ENCODE peak calls at places on chromosomes 6 and 20, in four cellular contexts. L is right lobe of liver, J is fibroblast of lung, Z is HFF-Myc. V is an unnamed sample.

GRCh38 chr6:16450821-16451220 is 212.4 kb downstream of the GMPR start:
- DNase-seq in L (no peak), J (no peak), Z (no peak), V (no peak)

GRCh38 chr20:17010181-17010580 is 216.7 kb upstream of the PCSK2 start:
- DNase-seq in L (no peak), J (no peak), Z (no peak), V (no peak)

GRCh38 chr6:31079656-31080261 is 32.6 kb downstream of the C6orf15 start:
- DNase-seq in L (peak), J (peak), Z (peak), V (no peak)

GRCh38 chr6:157228421-157229218 is 94.7 kb downstream of the TMEM242 start:
- DNase-seq in L (no peak), J (no peak), Z (no peak), V (no peak)

GRCh38 chr20:10634683-10635411 is 39.0 kb downstream of the JAG1 start:
- DNase-seq in L (no peak), J (peak), Z (no peak), V (peak)

GRCh38 chr6:7673063-7673536 is 52.8 kb upstream of the BMP6 start:
- DNase-seq in L (peak), J (peak), Z (peak), V (no peak)

GRCh38 chr20:57213924-57214323 is 52.5 kb downstream of the BMP7 start:
- DNase-seq in L (no peak), J (no peak), Z (no peak), V (no peak)

GRCh38 chr6:129502261-129502660 is 207.7 kb downstream of the ARHGAP18 start:
- DNase-seq in L (no peak), J (no peak), Z (no peak), V (no peak)

GRCh38 chr6:166006593-166007301 is 160.9 kb downstream of the TBXT start:
- DNase-seq in L (no peak), J (peak), Z (no peak), V (peak)

GRCh38 chr20:32585519-32586127 is 490 bp upstream of the NOL4L start:
- DNase-seq in L (no peak), J (no peak), Z (no peak), V (no peak)

GRCh38 chr20:48026981-48027592 is 241.8 kb upstream of the SULF2 start:
- DNase-seq in L (no peak), J (no peak), Z (no peak), V (no peak)

GRCh38 chr20:32753731-32754130 is 8.5 kb upstream of the DNMT3B start:
- DNase-seq in L (no peak), J (no peak), Z (no peak), V (no peak)

GRCh38 chr6:68975064-68975463 is 340.0 kb downstream of the ADGRB3 start:
- DNase-seq in L (no peak), J (peak), Z (no peak), V (no peak)

GRCh38 chr6:109182590-109182989 is 87.3 kb downstream of the CEP57L1 start:
- DNase-seq in L (no peak), J (no peak), Z (no peak), V (no peak)

GRCh38 chr20:9458075-9458818 is 56.1 kb upstream of the LAMP5 start:
- DNase-seq in L (no peak), J (peak), Z (no peak), V (peak)

GRCh38 chr6:87588756-87589407 is 905 bp downstream of the RARS2 start:
- DNase-seq in L (no peak), J (peak), Z (no peak), V (no peak)

GRCh38 chr6:88725111-88725711 is 238.2 kb downstream of the RNGTT start:
- DNase-seq in L (peak), J (peak), Z (no peak), V (peak)

GRCh38 chr6:136549359-136550044 is 720 bp downstream of the MAP7 start:
- DNase-seq in L (peak), J (peak), Z (no peak), V (no peak)

GRCh38 chr20:21529863-21530262 is 16.0 kb upstream of the NKX2-2 start:
- DNase-seq in L (no peak), J (no peak), Z (no peak), V (no peak)
- TF ChIP-seq CTCF in L (peak), J (no peak), Z (peak), V (no peak)

GRCh38 chr6:44264154-44265002 is 973 bp downstream of the NFKBIE start:
- DNase-seq in L (peak), J (no peak), Z (no peak), V (no peak)

GRCh38 chr6:44261581-44261980 is 3.8 kb downstream of the NFKBIE start:
- DNase-seq in L (no peak), J (no peak), Z (no peak), V (no peak)

GRCh38 chr6:44260451-44261297 is 3.3 kb upstream of the SLC35B2 start:
- DNase-seq in L (no peak), J (no peak), Z (no peak), V (no peak)

GRCh38 chr6:44263357-44264100 is 1.8 kb downstream of the NFKBIE start:
- DNase-seq in L (peak), J (no peak), Z (no peak), V (no peak)

GRCh38 chr6:44262467-44263356 is 2.6 kb downstream of the NFKBIE start:
- DNase-seq in L (no peak), J (no peak), Z (no peak), V (no peak)
- H3K4me3 ChIP-seq in L (peak), J (peak), Z (peak), V (peak)

GRCh38 chr20:43508604-43509040 is 1.1 kb downstream of the L3MBTL1 start:
- DNase-seq in L (no peak), J (no peak), Z (no peak), V (no peak)
- TF ChIP-seq CTCF in L (no peak), J (no peak), Z (no peak), V (no peak)

GRCh38 chr6:56247654-56248122 is 308 bp upstream of the COL21A1 start:
- DNase-seq in L (no peak), J (no peak), Z (no peak), V (no peak)

GRCh38 chr6:56246941-56247653 is at the start of gene COL21A1:
- DNase-seq in L (peak), J (peak), Z (no peak), V (no peak)

GRCh38 chr6:56244528-56245253 is 2.7 kb downstream of the COL21A1 start:
- DNase-seq in L (no peak), J (no peak), Z (no peak), V (no peak)

GRCh38 chr6:56245903-56246351 is 1.5 kb downstream of the COL21A1 start:
- DNase-seq in L (no peak), J (peak), Z (peak), V (no peak)

DNA sequence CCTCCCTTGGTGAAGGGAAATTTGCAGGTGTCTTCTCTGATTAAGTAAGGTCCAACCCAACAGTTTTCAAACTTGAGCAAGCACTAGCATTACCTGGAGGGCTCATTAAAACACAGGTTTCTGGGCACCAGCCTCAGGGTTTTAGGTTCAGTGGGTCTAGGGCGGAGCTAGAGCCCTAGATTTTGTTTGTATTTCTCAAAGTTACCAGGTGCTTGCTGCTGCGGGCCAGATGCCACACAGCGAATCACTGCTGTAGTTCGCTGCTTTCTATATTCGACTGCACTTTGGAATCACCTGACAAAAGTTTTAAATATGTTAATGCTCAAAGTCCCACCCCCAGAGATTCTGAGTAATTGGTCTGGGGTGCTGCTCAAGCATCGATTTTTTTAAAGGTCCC is 838 bp downstream of the COL21A1 start:
- DNase-seq in L (no peak), J (no peak), Z (no peak), V (no peak)
- H3K4me3 ChIP-seq in L (peak), J (peak), Z (peak), V (no peak)

GRCh38 chr20:35173576-35174192 is 1.8 kb downstream of the PROCR start:
- DNase-seq in L (no peak), J (no peak), Z (no peak), V (no peak)
- TF ChIP-seq CTCF in L (no peak), J (no peak), Z (no peak), V (no peak)

DNA sequence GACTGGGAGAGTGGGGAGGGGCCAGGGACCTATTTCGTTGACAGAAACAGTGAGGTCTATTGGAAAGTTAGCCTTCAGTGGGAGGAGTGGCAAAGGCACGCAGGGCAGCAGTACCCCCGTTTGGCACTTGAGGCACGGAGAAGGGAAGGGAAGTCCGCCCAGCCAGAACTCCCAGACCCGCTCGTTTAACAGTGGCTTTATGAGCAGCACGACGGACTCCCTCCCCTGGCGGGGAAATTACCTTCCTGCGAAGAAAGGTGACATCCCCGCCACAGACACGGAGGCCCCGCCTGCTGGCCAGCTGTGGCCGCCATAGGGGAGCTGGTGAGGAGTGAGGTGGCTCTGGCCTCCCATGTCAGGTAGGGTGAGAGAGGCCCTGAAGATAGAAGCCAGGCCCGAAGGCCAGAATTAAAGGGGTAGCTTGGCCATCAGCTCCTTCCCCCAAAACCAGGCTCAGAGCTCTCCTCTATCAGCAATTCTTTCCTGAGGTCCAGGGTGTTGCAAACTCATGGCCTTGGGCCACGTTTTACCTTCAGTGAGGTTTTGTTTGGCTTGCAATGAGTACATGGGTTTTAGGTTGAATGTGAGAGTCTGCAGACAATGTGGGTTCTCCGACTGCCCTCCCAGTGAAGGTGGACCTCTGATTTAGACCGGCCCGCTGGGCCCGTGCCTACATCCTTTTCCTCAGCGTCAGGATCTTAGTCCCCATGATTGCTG is 123.7 kb downstream of the MRPL14 start:
- DNase-seq in L (no peak), J (no peak), Z (no peak), V (no peak)
- H3K4me3 ChIP-seq in L (no peak), J (no peak), Z (no peak), V (peak)

DNA sequence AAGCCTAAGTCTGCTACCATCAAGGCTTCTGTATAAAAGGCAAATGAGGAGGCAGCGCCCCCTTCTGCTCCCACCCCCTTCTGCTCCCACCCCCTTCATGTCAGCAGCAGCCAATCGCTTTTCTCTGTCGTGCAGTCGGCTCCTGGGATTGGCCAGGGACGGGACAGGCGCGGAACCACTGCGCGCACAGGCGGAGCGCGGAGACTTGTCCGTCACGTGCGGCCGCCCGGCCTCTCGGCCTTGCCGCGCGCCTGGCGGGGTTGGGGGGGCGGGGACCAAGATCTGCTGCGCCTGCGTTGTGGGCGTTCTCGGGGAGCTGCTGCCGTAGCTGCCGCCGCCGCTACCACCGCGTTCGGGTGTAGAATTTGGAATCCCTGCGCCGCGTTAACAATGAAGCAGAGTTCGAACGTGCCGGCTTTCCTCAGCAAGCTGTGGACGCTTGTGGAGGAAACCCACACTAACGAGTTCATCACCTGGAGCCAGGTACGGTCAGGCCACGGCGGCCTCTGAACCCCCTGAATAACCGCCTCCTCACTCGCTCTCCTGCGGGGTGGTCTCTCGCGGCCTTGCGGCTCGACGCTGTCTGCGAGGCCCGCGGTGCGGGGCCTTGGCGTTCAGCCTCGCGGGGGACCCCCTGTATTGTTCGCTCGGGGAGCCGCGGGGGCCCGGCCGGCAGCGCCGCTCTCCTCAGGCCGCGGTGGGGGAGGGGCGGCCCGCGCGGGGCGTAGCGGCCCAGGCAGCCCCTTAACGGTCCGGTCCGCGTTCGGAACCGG is at the start of gene HSF2:
- DNase-seq in L (peak), J (peak), Z (peak), V (no peak)
- TF ChIP-seq CTCF in L (peak), J (peak), Z (no peak), V (peak)

GRCh38 chr6:28589952-28590340 is 64.3 kb downstream of the GPX5 start:
- DNase-seq in L (no peak), J (no peak), Z (no peak), V (no peak)

GRCh38 chr6:28586273-28586672 is 60.6 kb downstream of the GPX5 start:
- DNase-seq in L (no peak), J (no peak), Z (no peak), V (no peak)

GRCh38 chr6:28587011-28587745 is 61.5 kb downstream of the GPX5 start:
- DNase-seq in L (peak), J (peak), Z (no peak), V (no peak)

GRCh38 chr6:28587746-28588075 is 62.0 kb downstream of the GPX5 start:
- DNase-seq in L (no peak), J (no peak), Z (no peak), V (no peak)

DNA sequence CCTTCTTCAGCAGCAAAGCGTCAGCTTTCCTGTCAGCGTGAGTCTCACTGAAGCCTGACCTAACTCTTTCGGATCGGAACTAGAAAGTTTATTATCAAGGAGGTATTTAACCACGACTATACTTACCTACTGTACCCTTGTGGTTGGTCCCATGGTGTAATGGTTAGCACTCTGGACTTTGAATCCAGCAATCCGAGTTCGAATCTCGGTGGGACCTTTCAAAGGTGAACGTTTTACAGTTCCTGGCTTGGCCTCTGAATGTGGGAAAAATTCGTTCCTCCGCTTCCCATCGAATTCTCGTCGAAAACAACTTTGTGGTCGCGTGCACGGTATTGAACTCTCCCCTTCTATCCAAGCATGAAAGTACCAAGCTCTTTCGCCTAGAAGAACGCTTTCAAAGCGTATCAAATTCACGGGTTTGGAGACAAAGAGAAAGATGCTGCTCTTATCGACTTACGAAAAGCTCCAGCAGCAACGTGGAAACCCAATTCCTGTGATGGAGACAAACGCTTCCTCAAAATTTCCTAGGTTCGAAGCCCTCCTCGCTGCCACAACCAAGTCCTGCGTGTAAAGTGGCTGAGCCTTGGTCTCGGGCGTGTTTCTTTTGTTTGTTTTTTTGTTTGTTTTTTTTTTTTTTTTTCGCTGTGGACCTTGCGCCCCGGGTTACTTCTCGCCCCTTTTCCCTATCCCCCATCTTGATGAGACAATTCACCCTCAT is 63.7 kb downstream of the GPX5 start:
- DNase-seq in L (no peak), J (peak), Z (peak), V (peak)
- H3K4me3 ChIP-seq in L (no peak), J (peak), Z (peak), V (peak)

GRCh38 chr6:33490621-33491020 is 36.2 kb downstream of the ZBTB9 start:
- DNase-seq in L (no peak), J (no peak), Z (no peak), V (no peak)

GRCh38 chr6:33492093-33492492 is 37.7 kb downstream of the ZBTB9 start:
- DNase-seq in L (no peak), J (no peak), Z (no peak), V (no peak)

GRCh38 chr6:33490198-33490597 is 35.8 kb downstream of the ZBTB9 start:
- DNase-seq in L (no peak), J (no peak), Z (no peak), V (no peak)
- TF ChIP-seq CTCF in L (no peak), J (no peak), Z (no peak), V (no peak)

V was measured in AG04449.